ENCODE peak calls at places on chromosomes 11 and 22, in nine cellular contexts. X is Panc1; V is body of pancreas; Z is lung; P is uterus; T is colonic mucosa; U is right lobe of liver; S is PC-9; C is CD8-positive, alpha-beta memory T cell. O is an unnamed sample. For H3K4me1, the result is how much of the 10 kb centered on the place peaks cover.

GRCh38 chr11:31233425-31233824 is 136.1 kb downstream of the DCDC1 start:
- DNase-seq in X (no peak), V (no peak), Z (no peak), P (no peak), T (no peak), U (no peak), S (no peak), C (no peak), O (no peak)

GRCh38 chr11:93895106-93895862 is 44.9 kb upstream of the VSTM5 start:
- DNase-seq in X (peak), V (peak), Z (no peak), P (no peak), T (peak), U (no peak), S (peak), C (no peak), O (no peak)

GRCh38 chr11:125869526-125869925 is 17.9 kb upstream of the HYLS1 start:
- DNase-seq in X (no peak), V (no peak), Z (no peak), P (no peak), T (no peak), U (no peak), S (no peak), C (no peak), O (no peak)

GRCh38 chr11:9859491-9860305 is 195.8 kb downstream of the SWAP70 start:
- DNase-seq in X (no peak), V (no peak), Z (no peak), P (no peak), T (no peak), U (no peak), S (no peak), C (no peak), O (no peak)

GRCh38 chr11:81869337-81870065 is 864.2 kb downstream of the FAM181B start:
- DNase-seq in X (no peak), V (peak), Z (no peak), P (no peak), T (peak), U (no peak), S (no peak), C (peak), O (peak)

GRCh38 chr11:78664606-78665005 is 89.9 kb upstream of the NARS2 start:
- DNase-seq in X (no peak), V (no peak), Z (no peak), P (no peak), T (no peak), U (no peak), S (no peak), C (no peak), O (no peak)

GRCh38 chr11:36774603-36775002 is 176.6 kb upstream of the RAG2 start:
- DNase-seq in X (no peak), V (no peak), Z (no peak), P (no peak), T (no peak), U (no peak), S (no peak), C (no peak), O (no peak)

GRCh38 chr11:8408151-8408930 is 144.7 kb upstream of the LMO1 start:
- DNase-seq in X (no peak), V (no peak), Z (no peak), P (no peak), T (no peak), U (no peak), S (no peak), C (no peak), O (no peak)

GRCh38 chr11:118953265-118953664 is 2.8 kb upstream of the UPK2 start:
- DNase-seq in X (no peak), V (no peak), Z (no peak), P (no peak), T (no peak), U (no peak), S (no peak), C (no peak), O (no peak)

GRCh38 chr11:66891849-66892660 is 35.2 kb downstream of the LRFN4 start:
- DNase-seq in X (peak), V (peak), Z (no peak), P (no peak), T (peak), U (peak), S (peak), C (no peak), O (no peak)

GRCh38 chr11:75338516-75339218 is 12.8 kb downstream of the ARRB1 start:
- DNase-seq in X (no peak), V (no peak), Z (no peak), P (no peak), T (no peak), U (no peak), S (no peak), C (no peak), O (no peak)

GRCh38 chr11:126598344-126599092 is 243.0 kb downstream of the ST3GAL4 start:
- DNase-seq in X (no peak), V (no peak), Z (no peak), P (no peak), T (no peak), U (no peak), S (no peak), C (no peak), O (no peak)

GRCh38 chr11:11577246-11577855 is 44.5 kb downstream of the GALNT18 start:
- DNase-seq in X (no peak), V (no peak), Z (peak), P (no peak), T (peak), U (no peak), S (no peak), C (no peak), O (no peak)

GRCh38 chr11:132028380-132029240 is 658.2 kb downstream of the NTM start:
- DNase-seq in X (peak), V (peak), Z (no peak), P (peak), T (peak), U (no peak), S (no peak), C (no peak), O (no peak)

GRCh38 chr11:111795333-111795985 is 29.3 kb upstream of the PPP2R1B start:
- DNase-seq in X (no peak), V (no peak), Z (no peak), P (no peak), T (no peak), U (no peak), S (no peak), C (no peak), O (no peak)

GRCh38 chr22:29096736-29097669 is 24.2 kb downstream of the KREMEN1 start:
- DNase-seq in X (no peak), V (peak), Z (no peak), P (no peak), T (peak), U (no peak), S (no peak), C (no peak), O (no peak)

GRCh38 chr22:30205281-30206115 is 41.1 kb downstream of the LIF start:
- DNase-seq in X (peak), V (peak), Z (no peak), P (peak), T (no peak), U (no peak), S (peak), C (no peak), O (no peak)

GRCh38 chr11:58905141-58905715 is 34.1 kb upstream of the GLYATL1 start:
- DNase-seq in X (no peak), V (peak), Z (no peak), P (no peak), T (peak), U (no peak), S (no peak), C (no peak), O (no peak)

GRCh38 chr11:12606597-12606996 is 67.6 kb upstream of the TEAD1 start:
- DNase-seq in X (no peak), V (no peak), Z (no peak), P (no peak), T (no peak), U (no peak), S (no peak), C (no peak), O (no peak)

GRCh38 chr11:20658135-20658534 is 11.3 kb upstream of the NELL1 start:
- DNase-seq in X (no peak), V (no peak), Z (no peak), P (no peak), T (no peak), U (no peak), S (no peak), C (no peak), O (no peak)

GRCh38 chr11:14446701-14447169 is 52.9 kb downstream of the COPB1 start:
- DNase-seq in X (no peak), V (no peak), Z (no peak), P (no peak), T (no peak), U (no peak), S (peak), C (no peak), O (no peak)

GRCh38 chr11:28512143-28512756 is 404.1 kb downstream of the METTL15 start:
- DNase-seq in X (no peak), V (no peak), Z (no peak), P (no peak), T (no peak), U (no peak), S (no peak), C (no peak), O (no peak)

GRCh38 chr11:116581349-116581748 is 191.4 kb downstream of the BUD13 start:
- DNase-seq in X (no peak), V (no peak), Z (no peak), P (no peak), T (no peak), U (no peak), S (no peak), C (no peak), O (no peak)

GRCh38 chr11:116580828-116581227 is 192.0 kb downstream of the BUD13 start:
- DNase-seq in X (no peak), V (no peak), Z (no peak), P (no peak), T (no peak), U (no peak), S (no peak), C (no peak), O (no peak)

GRCh38 chr11:116579857-116580727 is 192.7 kb downstream of the BUD13 start:
- DNase-seq in X (no peak), V (no peak), Z (no peak), P (no peak), T (no peak), U (no peak), S (no peak), C (no peak), O (no peak)

GRCh38 chr11:116578971-116579687 is 193.7 kb downstream of the BUD13 start:
- DNase-seq in X (no peak), V (no peak), Z (no peak), P (peak), T (no peak), U (no peak), S (no peak), C (no peak), O (no peak)

DNA sequence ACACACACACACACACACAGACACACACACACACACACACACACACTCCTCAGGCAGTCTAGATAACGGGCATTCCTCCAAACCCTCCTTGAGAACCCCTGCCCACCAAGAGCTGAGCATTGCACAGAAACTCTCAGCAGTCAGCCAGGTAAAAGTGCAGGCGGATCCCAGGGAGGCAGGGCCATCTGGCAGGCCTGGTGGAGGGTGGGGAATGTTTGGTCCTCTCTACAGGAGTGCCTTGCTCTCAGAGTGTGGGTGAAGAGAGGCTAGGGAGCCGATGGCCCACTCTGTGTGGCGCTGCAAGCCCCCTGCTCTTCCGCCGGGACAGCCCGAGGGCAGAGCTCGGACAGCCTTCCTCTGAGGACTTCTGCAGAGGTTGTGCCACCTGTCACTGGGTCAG is 190.2 kb downstream of the BUD13 start:
- DNase-seq in X (no peak), V (no peak), Z (no peak), P (no peak), T (no peak), U (no peak), S (no peak), C (no peak), O (no peak)
- H3K4me1 ChIP-seq in X (under half), V (under half), Z (under half), P (under half), T (under half), U (under half), S (under half), C (under half), O (under half)

GRCh38 chr11:76654980-76655379 is 15.6 kb downstream of the LRRC32 start:
- DNase-seq in X (no peak), V (no peak), Z (no peak), P (no peak), T (peak), U (peak), S (no peak), C (no peak), O (no peak)
- H3K4me1 ChIP-seq in X (under half), V (under half), Z (under half), P (under half), T (under half), U (under half), S (under half), C (under half), O (under half)

GRCh38 chr11:47998345-47998732 is 18.0 kb downstream of the PTPRJ start:
- DNase-seq in X (no peak), V (no peak), Z (no peak), P (no peak), T (no peak), U (no peak), S (no peak), C (no peak), O (no peak)
- H3K4me1 ChIP-seq in X (half or more), V (under half), Z (under half), P (under half), T (under half), U (under half), S (under half), C (half or more), O (under half)

GRCh38 chr11:2094354-2095197 is 44.6 kb downstream of the IGF2 start:
- DNase-seq in X (no peak), V (no peak), Z (no peak), P (no peak), T (no peak), U (no peak), S (no peak), C (no peak), O (no peak)

GRCh38 chr11:2096919-2097301 is 42.3 kb downstream of the IGF2 start:
- DNase-seq in X (no peak), V (no peak), Z (no peak), P (no peak), T (no peak), U (no peak), S (no peak), C (no peak), O (no peak)

GRCh38 chr11:2095198-2095520 is 44.0 kb downstream of the IGF2 start:
- DNase-seq in X (no peak), V (no peak), Z (no peak), P (no peak), T (no peak), U (no peak), S (no peak), C (no peak), O (no peak)

GRCh38 chr11:2096001-2096918 is 42.9 kb downstream of the IGF2 start:
- DNase-seq in X (no peak), V (no peak), Z (no peak), P (no peak), T (no peak), U (peak), S (no peak), C (no peak), O (no peak)

GRCh38 chr11:2095542-2095941 is 43.6 kb downstream of the IGF2 start:
- DNase-seq in X (no peak), V (no peak), Z (no peak), P (no peak), T (no peak), U (peak), S (no peak), C (no peak), O (no peak)
- H3K4me1 ChIP-seq in X (under half), V (half or more), Z (under half), P (under half), T (under half), U (under half), S (under half), C (under half), O (under half)

DNA sequence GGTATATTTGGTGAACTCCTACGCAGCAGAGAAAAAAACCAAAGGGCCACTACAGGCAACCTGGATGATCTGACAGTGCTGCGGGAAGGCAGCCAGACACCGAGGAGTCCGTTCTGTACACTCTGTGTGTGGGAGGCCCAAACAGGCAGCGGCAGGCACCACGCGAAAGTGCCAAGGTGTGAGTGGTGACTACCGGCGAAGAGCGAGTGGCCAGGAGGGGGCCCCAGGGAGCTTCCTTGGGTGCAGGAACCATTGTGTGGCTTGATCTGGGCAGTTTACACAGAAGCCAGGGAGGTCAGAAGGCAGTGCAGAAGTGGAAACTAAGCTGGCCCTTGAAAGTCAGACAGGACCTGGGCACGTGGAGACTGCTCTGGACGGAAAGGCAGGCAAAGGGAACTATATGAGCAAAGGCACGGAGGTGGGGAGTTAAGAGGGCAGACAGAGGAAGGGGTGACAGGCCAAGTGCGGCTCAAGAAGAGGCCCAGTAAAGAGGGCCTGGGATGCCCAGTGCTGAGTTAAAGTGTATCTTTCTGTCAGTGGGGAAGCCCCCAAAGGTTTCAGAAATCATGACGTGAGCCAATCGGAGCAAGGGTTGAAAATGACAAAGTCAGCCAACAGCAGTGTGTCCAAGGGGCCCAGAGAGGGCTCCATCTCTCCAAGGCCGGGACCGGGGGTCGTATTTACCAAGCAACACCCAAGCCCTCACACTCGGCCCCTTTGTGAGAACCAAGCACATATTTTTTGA is 10.6 kb downstream of the TMEM184B start:
- DNase-seq in X (no peak), V (peak), Z (peak), P (peak), T (peak), U (peak), S (peak), C (peak), O (peak)
- H3K4me1 ChIP-seq in X (under half), V (under half), Z (under half), P (under half), T (under half), U (under half), S (under half), C (under half), O (under half)

GRCh38 chr11:65888163-65888814 is at the start of gene FIBP:
- DNase-seq in X (no peak), V (peak), Z (peak), P (peak), T (peak), U (peak), S (peak), C (peak), O (peak)

GRCh38 chr11:65892661-65893317 is 2.3 kb downstream of the CCDC85B start:
- DNase-seq in X (no peak), V (no peak), Z (no peak), P (no peak), T (no peak), U (no peak), S (no peak), C (no peak), O (no peak)

GRCh38 chr11:65891180-65892136 is 985 bp downstream of the CCDC85B start:
- DNase-seq in X (no peak), V (no peak), Z (no peak), P (no peak), T (no peak), U (no peak), S (no peak), C (no peak), O (no peak)

GRCh38 chr11:65887723-65888162 is 528 bp downstream of the FIBP start:
- DNase-seq in X (no peak), V (no peak), Z (no peak), P (no peak), T (no peak), U (no peak), S (no peak), C (no peak), O (no peak)

DNA sequence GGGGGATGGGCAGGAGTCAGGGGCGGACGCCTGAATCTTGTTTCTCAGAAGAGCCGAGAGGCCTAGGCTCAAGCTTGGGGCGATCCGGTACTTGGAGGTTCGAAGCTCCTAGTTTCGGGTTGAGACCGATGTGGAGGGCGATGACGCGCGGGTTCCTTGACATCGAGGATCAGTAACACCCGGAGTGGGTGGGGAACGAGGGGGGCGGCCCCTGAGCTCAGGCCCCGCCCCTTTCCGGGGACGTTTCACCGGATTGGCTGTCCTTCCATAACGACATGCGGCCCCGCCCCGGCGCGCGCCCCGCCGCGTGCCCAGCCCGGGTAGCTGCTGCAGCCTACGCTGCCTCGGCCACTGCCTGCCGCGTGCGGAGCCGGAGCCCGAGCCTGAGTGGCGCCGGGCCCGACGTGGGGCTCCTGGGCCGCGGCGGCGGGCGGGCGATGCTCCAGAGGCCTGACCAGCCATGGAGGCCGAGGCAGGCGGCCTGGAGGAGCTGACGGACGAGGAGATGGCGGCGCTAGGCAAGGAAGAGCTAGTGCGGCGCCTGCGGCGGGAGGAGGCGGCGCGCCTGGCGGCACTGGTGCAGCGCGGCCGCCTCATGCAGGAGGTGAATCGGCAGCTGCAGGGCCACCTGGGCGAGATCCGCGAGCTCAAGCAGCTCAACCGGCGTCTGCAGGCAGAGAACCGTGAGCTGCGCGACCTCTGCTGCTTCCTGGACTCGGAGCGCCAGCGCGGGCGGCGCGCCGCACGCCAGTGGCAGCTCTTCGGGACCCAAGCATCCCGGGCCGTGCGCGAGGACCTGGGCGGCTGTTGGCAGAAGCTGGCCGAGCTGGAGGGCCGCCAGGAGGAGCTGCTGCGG is at the start of gene CCDC85B:
- DNase-seq in X (no peak), V (peak), Z (peak), P (peak), T (peak), U (peak), S (peak), C (peak), O (peak)
- H3K4me1 ChIP-seq in X (half or more), V (under half), Z (under half), P (under half), T (under half), U (under half), S (under half), C (half or more), O (under half)

DNA sequence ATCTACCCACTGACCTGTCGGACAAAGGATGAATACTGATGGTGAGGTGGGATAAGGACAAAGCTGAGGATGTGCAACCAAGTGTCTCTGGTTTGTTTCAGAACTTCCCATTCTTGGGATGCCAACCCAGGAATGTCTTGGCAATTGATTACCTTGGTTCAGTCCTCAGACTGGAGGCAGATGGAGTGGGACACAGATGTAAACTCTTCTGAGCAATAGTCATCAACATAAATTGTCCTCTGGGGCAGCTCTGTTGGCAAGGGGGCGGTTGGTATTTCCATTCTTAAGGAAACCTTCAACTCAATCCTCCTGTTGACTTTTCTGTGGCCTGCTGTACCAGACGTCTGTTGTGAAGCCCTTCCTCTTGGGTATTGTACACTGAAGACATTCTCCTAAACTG is 6.8 kb downstream of the ABTB2 start:
- DNase-seq in X (no peak), V (no peak), Z (no peak), P (no peak), T (no peak), U (no peak), S (no peak), C (no peak), O (no peak)
- H3K4me1 ChIP-seq in X (half or more), V (under half), Z (under half), P (under half), T (under half), U (under half), S (half or more), C (under half), O (under half)